ENCODE peak calls at places on chromosomes 11 and 22, in four cellular contexts. P, I, Z and X are unnamed samples.

GRCh38 chr11:112881461-112881860 is 79.8 kb upstream of the NCAM1 start:
- DNase-seq in I (no peak), P (no peak), Z (no peak), X (no peak)

GRCh38 chr11:66609951-66610617 is 6.3 kb upstream of the RBM14 start:
- DNase-seq in I (no peak), P (no peak), Z (no peak), X (no peak)

GRCh38 chr11:110525883-110526282 is 96.1 kb downstream of the FDX1 start:
- DNase-seq in I (no peak), P (no peak), Z (no peak), X (peak)

GRCh38 chr11:68904458-68904847 is 762 bp downstream of the IGHMBP2 start:
- DNase-seq in Z (no peak), P (no peak), I (no peak), X (no peak)

GRCh38 chr11:31414338-31414737 is 44.7 kb downstream of the DNAJC24 start:
- DNase-seq in Z (no peak), I (no peak), P (no peak), X (no peak)

GRCh38 chr22:46827072-46827780 is 64.8 kb downstream of the TBC1D22A start:
- DNase-seq in I (no peak), P (no peak), Z (no peak), X (no peak)

GRCh38 chr11:22338465-22338810 is 257 bp downstream of the SLC17A6 start:
- DNase-seq in I (no peak), Z (no peak), P (no peak), X (no peak)

GRCh38 chr11:75635009-75635909 is 33.6 kb downstream of the MAP6 start:
- DNase-seq in P (no peak), Z (no peak), I (no peak), X (no peak)

GRCh38 chr22:39416319-39416718 is 16.7 kb downstream of the TAB1 start:
- DNase-seq in P (no peak), Z (no peak), I (peak), X (no peak)

GRCh38 chr11:63565728-63566127 is 2.5 kb upstream of the PLAAT2 start:
- DNase-seq in Z (no peak), P (no peak), I (no peak), X (no peak)

GRCh38 chr11:57430946-57431345 is 4.0 kb upstream of the SLC43A3 start:
- DNase-seq in P (no peak), I (no peak), Z (no peak), X (no peak)

GRCh38 chr11:111395749-111396148 is 16.7 kb upstream of the POU2AF1 start:
- DNase-seq in P (no peak), I (peak), Z (no peak), X (no peak)

GRCh38 chr11:133966924-133967598 is 10.3 kb upstream of the IGSF9B start:
- DNase-seq in Z (no peak), P (no peak), I (peak), X (no peak)

GRCh38 chr11:86476109-86476861 is 101.6 kb downstream of the CCDC81 start:
- DNase-seq in P (no peak), I (no peak), Z (no peak), X (no peak)

GRCh38 chr11:64216879-64217278 is 9.1 kb downstream of the TRPT1 start:
- DNase-seq in P (no peak), I (no peak), Z (no peak), X (no peak)

GRCh38 chr11:7909585-7910325 is 21.3 kb downstream of the OR10A6 start:
- DNase-seq in P (no peak), Z (no peak), I (no peak), X (no peak)

GRCh38 chr22:26229910-26230309 is 60.6 kb downstream of the SEZ6L start:
- DNase-seq in P (no peak), Z (no peak), I (no peak), X (no peak)

GRCh38 chr11:14075118-14075601 is 112.6 kb downstream of the SPON1 start:
- DNase-seq in I (no peak), P (no peak), Z (no peak), X (peak)

GRCh38 chr11:91625495-91625894 is 599.1 kb upstream of the FAT3 start:
- DNase-seq in P (no peak), Z (no peak), I (no peak), X (no peak)

GRCh38 chr22:36641902-36642640 is 61.5 kb downstream of the CACNG2 start:
- DNase-seq in P (no peak), I (no peak), Z (no peak), X (peak)

GRCh38 chr11:117010808-117011540 is 87.3 kb downstream of the SIK3 start:
- DNase-seq in I (no peak), Z (no peak), P (no peak), X (no peak)

GRCh38 chr11:10307411-10308207 is 2.7 kb downstream of the ADM start:
- DNase-seq in P (peak), I (peak), Z (peak), X (no peak)

GRCh38 chr22:44331881-44332714 is 19.3 kb upstream of the SHISAL1 start:
- DNase-seq in Z (no peak), P (no peak), I (no peak), X (no peak)

GRCh38 chr22:19448739-19449421 is 1.4 kb upstream of the C22orf39 start:
- DNase-seq in Z (no peak), I (no peak), P (no peak), X (no peak)

GRCh38 chr11:78426845-78427244 is 9.2 kb upstream of the GAB2 start:
- DNase-seq in Z (no peak), P (no peak), I (no peak), X (no peak)

GRCh38 chr11:112163875-112164521 is at the start of gene IL18:
- DNase-seq in I (peak), P (no peak), Z (no peak), X (no peak)

GRCh38 chr11:45155058-45155551 is 8.7 kb downstream of the PRDM11 start:
- DNase-seq in Z (no peak), I (peak), P (no peak), X (no peak)

GRCh38 chr11:66069715-66070603 is at the start of gene PACS1:
- DNase-seq in P (peak), I (peak), Z (no peak), X (no peak)

GRCh38 chr11:85170184-85170583 is 457.0 kb downstream of the DLG2 start:
- DNase-seq in Z (no peak), I (no peak), P (no peak), X (peak)

GRCh38 chr22:19870153-19871022 is 15.7 kb upstream of the GNB1L start:
- DNase-seq in P (no peak), I (peak), Z (no peak), X (no peak)

GRCh38 chr11:1168721-1169161 is 11.0 kb downstream of the MUC5AC start:
- DNase-seq in P (no peak), Z (no peak), I (no peak), X (no peak)

GRCh38 chr11:78083036-78083435 is 3.4 kb upstream of the NDUFC2 start:
- DNase-seq in P (no peak), I (no peak), Z (no peak), X (no peak)

GRCh38 chr22:39997939-39998726 is 3.4 kb downstream of the FAM83F start:
- DNase-seq in P (no peak), Z (no peak), I (no peak), X (no peak)

GRCh38 chr11:133269272-133269671 is 263.0 kb downstream of the OPCML start:
- DNase-seq in I (no peak), Z (no peak), P (no peak), X (no peak)

GRCh38 chr11:80462211-80462610 is 1021.4 kb upstream of the TENM4 start:
- DNase-seq in I (no peak), Z (no peak), P (no peak), X (peak)